ENCODE peak calls at places on chromosome 10, in ten cellular contexts. X is stimulated activated CD4-positive, alpha-beta T cell treated with anti-CD3 and anti-CD28 coated beads, Interleukin-2, amount 100 ng/mL, for 48 hours; R is EL; Y is endothelial cell; Z is endodermal cell; B is nucleus accumbens; A is HS-5; M is lung; F is stimulated activated naive B cell treated with anti-CD40 and anti-IgM and Interleukin-4, amounts not matched to agents 10 μg/mL and 1 μg/mL and 100 μg/mL, for 72 hours; K is endothelial cell of umbilical vein. P is an unnamed sample.

GRCh38 chr10:132264966-132265877 is 42.5 kb downstream of the STK32C start:
- DNase-seq in F (no peak), R (peak), M (no peak), B (no peak), K (no peak), X (no peak), Y (no peak), A (no peak), Z (no peak), P (peak)

GRCh38 chr10:73759512-73760115 is 15.4 kb downstream of the SEC24C start:
- DNase-seq in K (no peak), X (no peak), A (no peak), B (no peak), M (peak), Z (no peak), F (no peak), Y (no peak), R (no peak), P (peak)

GRCh38 chr10:83983578-83984255 is 155.6 kb upstream of the GHITM start:
- DNase-seq in F (no peak), X (no peak), B (no peak), Y (no peak), K (peak), R (peak), A (peak), Z (peak), M (no peak), P (peak)

GRCh38 chr10:122019414-122019975 is 30.5 kb downstream of the TACC2 start:
- DNase-seq in Y (no peak), B (no peak), R (no peak), A (no peak), F (no peak), K (no peak), Z (peak), M (peak), X (no peak), P (peak)

GRCh38 chr10:69279110-69279509 is 814 bp downstream of the HK1 start:
- DNase-seq in A (no peak), B (no peak), Y (no peak), M (no peak), Z (no peak), R (no peak), F (no peak), K (no peak), X (no peak), P (no peak)

GRCh38 chr10:13139150-13139549 is 22.2 kb upstream of the MCM10 start:
- DNase-seq in K (no peak), A (no peak), Y (no peak), F (no peak), X (no peak), Z (no peak), B (no peak), R (no peak), M (no peak), P (peak)

GRCh38 chr10:59825932-59826331 is 72.7 kb upstream of the MRLN start:
- DNase-seq in R (no peak), F (no peak), Y (no peak), Z (no peak), B (no peak), K (no peak), X (no peak), A (no peak), M (no peak), P (no peak)

GRCh38 chr10:46528171-46528671 is 28.2 kb downstream of the GPRIN2 start:
- DNase-seq in Y (no peak), X (no peak), Z (no peak), K (no peak), M (no peak), A (no peak), B (no peak), R (no peak), F (no peak), P (no peak)

GRCh38 chr10:72044417-72045041 is 43.8 kb downstream of the SPOCK2 start:
- DNase-seq in Z (no peak), K (peak), B (peak), A (no peak), F (no peak), X (no peak), M (no peak), Y (peak), R (no peak), P (peak)

P was measured in left kidney.